ENCODE peak calls at places on chromosomes 2 and 18, in ten cellular contexts. M is AG10803, X is bronchial epithelial cell, H is fibroblast of lung, B is HCT116, S is GM12865, J is RWPE1, E is Calu3, F is cardiac muscle cell, G is IMR-90. P is an unnamed sample.

GRCh38 chr2:170943041-170943440 is 14.0 kb downstream of the GORASP2 start:
- DNase-seq in X (no peak), S (no peak), E (no peak), B (no peak), G (no peak), F (no peak), M (no peak), J (no peak), H (no peak), P (no peak)

GRCh38 chr18:13625355-13625754 is 101.0 kb downstream of the FAM210A start:
- DNase-seq in J (no peak), E (no peak), B (no peak), X (no peak), M (no peak), S (no peak), F (no peak), H (no peak), G (no peak), P (no peak)

GRCh38 chr2:241741016-241741415 is 6.6 kb downstream of the D2HGDH start:
- DNase-seq in H (no peak), S (no peak), G (no peak), B (no peak), X (peak; percentile 85), E (no peak), M (no peak), J (no peak), F (no peak), P (no peak)

GRCh38 chr2:96537734-96538486 is 1.4 kb downstream of the ARID5A start:
- DNase-seq in S (peak; percentile 39), E (no peak), B (no peak), M (no peak), F (no peak), J (no peak), G (no peak), H (no peak), X (no peak), P (no peak)

GRCh38 chr2:66318009-66318561 is 116.8 kb upstream of the MEIS1 start:
- DNase-seq in S (no peak), B (no peak), G (no peak), H (no peak), E (no peak), J (no peak), F (no peak), M (no peak), X (no peak), P (no peak)

GRCh38 chr18:64966667-64967066 is 784.1 kb upstream of the CDH7 start:
- DNase-seq in S (no peak), H (no peak), E (peak; percentile 24), G (no peak), X (peak; percentile 6), B (no peak), J (no peak), M (no peak), F (peak; percentile 67), P (no peak)

GRCh38 chr2:132670961-132671781 is 1.2 kb upstream of the LYPD1 start:
- DNase-seq in M (peak; percentile 77), B (peak; percentile 27), J (peak; percentile 71), S (no peak), H (peak; percentile 77), G (peak; percentile 97), X (peak; percentile 85), E (peak; percentile 45), F (no peak), P (peak; percentile 38)

GRCh38 chr2:216637472-216637871 is 4.3 kb downstream of the IGFBP2 start:
- DNase-seq in X (no peak), M (no peak), H (no peak), S (no peak), G (no peak), J (no peak), F (no peak), B (no peak), E (no peak), P (no peak)

GRCh38 chr2:23940976-23941605 is 828 bp downstream of the UBXN2A start:
- DNase-seq in J (peak; percentile 16), H (peak; percentile 54), X (peak; percentile 41), F (no peak), G (peak; percentile 45), M (no peak), S (no peak), B (no peak), E (no peak), P (no peak)

GRCh38 chr2:100278501-100278900 is 43.8 kb downstream of the LONRF2 start:
- DNase-seq in J (no peak), E (no peak), H (no peak), S (no peak), F (no peak), M (no peak), B (no peak), G (no peak), X (no peak), P (no peak)

GRCh38 chr2:220575963-220576362 is 948.5 kb downstream of the SLC4A3 start:
- DNase-seq in G (no peak), X (no peak), B (no peak), S (no peak), J (no peak), F (no peak), M (no peak), E (no peak), H (no peak), P (no peak)

GRCh38 chr2:70960833-70961647 is 17.4 kb upstream of the ANKRD53 start:
- DNase-seq in M (no peak), G (no peak), S (no peak), X (no peak), E (no peak), H (no peak), B (no peak), F (no peak), J (no peak), P (no peak)

DNA sequence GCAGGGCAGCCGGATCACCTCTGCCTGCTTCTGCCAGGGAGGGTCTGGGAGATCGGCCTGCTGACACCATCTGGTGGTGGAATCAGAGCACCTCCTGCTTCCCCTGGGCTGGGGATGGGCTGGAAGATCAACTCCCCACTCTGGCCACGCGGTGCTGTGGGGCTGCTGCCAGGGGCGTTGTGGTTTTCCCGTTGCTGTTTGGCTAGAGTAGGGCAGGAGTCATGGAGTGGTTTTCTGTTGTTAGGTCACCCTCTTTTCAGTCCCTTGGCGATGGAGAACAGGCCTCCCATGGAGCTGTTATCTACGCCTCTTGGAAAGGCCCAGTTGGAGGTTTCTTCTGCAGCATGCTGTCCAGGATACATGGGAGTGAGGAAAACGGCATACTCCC is 15.2 kb downstream of the BCL2L11 start:
- DNase-seq in F (no peak), B (no peak), G (peak; percentile 40), H (peak; percentile 82), E (peak; percentile 11), S (no peak), J (no peak), M (no peak), X (no peak), P (no peak)
- TF ChIP-seq CTCF in F (peak; percentile 70), B (peak; percentile 23), G (peak; percentile 5), H (no peak), E (no peak), S (no peak), J (no peak), M (no peak), X (peak; percentile 18), P (peak; percentile 3)

GRCh38 chr2:22485456-22485855 is 899.5 kb upstream of the KLHL29 start:
- DNase-seq in G (no peak), X (no peak), F (no peak), M (no peak), S (no peak), E (no peak), B (no peak), J (no peak), H (no peak), P (no peak)

GRCh38 chr2:22481507-22482217 is 903.3 kb upstream of the KLHL29 start:
- DNase-seq in B (no peak), X (no peak), J (no peak), H (no peak), S (no peak), F (no peak), G (no peak), M (no peak), E (no peak), P (no peak)

GRCh38 chr2:22487541-22487940 is 897.4 kb upstream of the KLHL29 start:
- DNase-seq in S (no peak), F (no peak), H (no peak), B (no peak), X (no peak), G (no peak), M (no peak), E (no peak), J (no peak), P (no peak)

GRCh38 chr2:22487036-22487435 is 897.9 kb upstream of the KLHL29 start:
- DNase-seq in X (no peak), B (no peak), S (no peak), F (no peak), H (no peak), G (no peak), E (no peak), J (no peak), M (no peak), P (no peak)

DNA sequence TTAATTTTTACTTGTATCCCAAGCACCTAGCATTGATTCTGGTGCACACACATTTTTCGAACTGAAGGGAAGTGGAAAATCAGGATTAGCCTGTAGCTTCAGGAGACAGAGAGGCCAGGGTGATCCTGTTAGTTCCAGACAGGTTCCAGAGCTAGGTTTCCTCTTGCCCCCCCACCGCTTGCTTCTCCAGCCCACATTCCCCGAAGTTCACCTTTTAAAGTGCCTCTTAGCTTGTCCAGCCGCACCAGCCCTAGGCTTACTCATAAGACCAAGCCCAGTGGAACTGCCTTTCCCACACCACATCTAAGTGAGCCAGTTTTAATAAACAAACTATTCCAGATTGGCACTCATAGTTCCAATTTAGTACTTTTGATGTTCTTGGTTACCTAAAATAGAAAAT is 898.6 kb upstream of the KLHL29 start:
- DNase-seq in J (no peak), M (no peak), X (no peak), F (peak; percentile 44), S (no peak), H (no peak), B (no peak), G (no peak), E (no peak), P (no peak)
- TF ChIP-seq CTCF in J (no peak), M (no peak), X (no peak), F (no peak), S (no peak), H (no peak), B (no peak), G (no peak), E (no peak), P (no peak)

DNA sequence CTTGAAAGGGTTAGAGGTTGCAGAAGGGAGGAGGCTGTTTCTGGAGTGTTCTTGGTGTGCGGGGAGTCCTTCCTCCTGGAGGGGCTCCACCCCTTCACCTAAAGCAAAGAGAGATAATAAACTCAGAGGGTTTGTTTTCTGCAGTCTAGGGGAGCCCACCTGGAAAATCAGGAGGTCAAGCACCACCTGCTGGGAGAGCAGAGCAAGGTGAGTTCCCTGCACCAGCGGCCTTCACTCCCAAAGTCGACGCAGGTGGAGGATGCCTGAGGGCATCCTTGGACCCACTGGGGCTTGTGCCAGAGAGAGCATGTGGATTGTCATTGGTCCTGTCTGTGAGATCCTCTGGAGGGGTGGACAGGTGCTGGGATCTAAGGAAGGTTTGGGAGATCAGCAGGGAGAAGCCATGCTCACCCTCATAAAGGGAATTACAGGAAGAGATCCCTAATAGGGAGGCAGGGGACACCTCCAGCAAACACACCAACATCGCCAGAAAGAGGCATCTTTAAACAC is 116.7 kb downstream of the KCNF1 start:
- DNase-seq in E (peak; percentile 18), M (no peak), G (no peak), F (no peak), B (no peak), H (no peak), X (no peak), S (no peak), J (no peak), P (no peak)
- TF ChIP-seq CTCF in E (no peak), M (no peak), G (no peak), F (no peak), B (peak; percentile 26), H (no peak), X (peak; percentile 48), S (no peak), J (no peak), P (no peak)

GRCh38 chr2:51710222-51710621 is 678.3 kb upstream of the NRXN1 start:
- DNase-seq in S (peak; percentile 10), G (no peak), J (no peak), B (peak; percentile 12), X (no peak), M (no peak), H (no peak), F (peak; percentile 19), E (peak; percentile 13), P (no peak)
- TF ChIP-seq CTCF in S (peak; percentile 47), G (no peak), J (no peak), B (peak; percentile 38), X (peak; percentile 17), M (no peak), H (no peak), F (no peak), E (no peak), P (no peak)